ENCODE peak calls at places on chromosomes 4 and X, in four cellular contexts. One of them, this sample, is unnamed.

GRCh38 chrX:19156223-19156622 is 34.0 kb upstream of the ADGRG2 start:
- DNase-seq in HCT116: no peak
- DNase-seq in suprapubic skin: no peak
- DNase-seq in GM23338: peak; percentile 23
- DNase-seq in this sample: peak; percentile 11

GRCh38 chr4:181536753-181537434 is 706.3 kb upstream of the TENM3 start:
- DNase-seq in HCT116: no peak
- DNase-seq in suprapubic skin: no peak
- DNase-seq in GM23338: no peak
- DNase-seq in this sample: no peak

GRCh38 chrX:10859353-10859752 is 239.0 kb upstream of the MID1 start:
- DNase-seq in HCT116: no peak
- DNase-seq in suprapubic skin: no peak
- DNase-seq in GM23338: no peak
- DNase-seq in this sample: no peak

GRCh38 chr4:87811977-87812376 is 12.6 kb downstream of the IBSP start:
- DNase-seq in HCT116: no peak
- DNase-seq in suprapubic skin: no peak
- DNase-seq in GM23338: no peak
- DNase-seq in this sample: no peak

GRCh38 chr4:185213829-185214228 is 4.4 kb downstream of the SNX25 start:
- DNase-seq in HCT116: no peak
- DNase-seq in suprapubic skin: no peak
- DNase-seq in GM23338: no peak
- DNase-seq in this sample: no peak

GRCh38 chr4:157854819-157855218 is 318.0 kb downstream of the GASK1B start:
- DNase-seq in HCT116: no peak
- DNase-seq in suprapubic skin: no peak
- DNase-seq in GM23338: no peak
- DNase-seq in this sample: no peak

GRCh38 chr4:7392438-7393374 is 42.0 kb downstream of the PSAPL1 start:
- DNase-seq in HCT116: no peak
- DNase-seq in suprapubic skin: no peak
- DNase-seq in GM23338: peak; percentile 9
- DNase-seq in this sample: no peak

GRCh38 chr4:76174216-76174615 is 26.0 kb upstream of the NUP54 start:
- DNase-seq in HCT116: no peak
- DNase-seq in suprapubic skin: no peak
- DNase-seq in GM23338: no peak
- DNase-seq in this sample: no peak

GRCh38 chr4:7096264-7096663 is 28.4 kb upstream of the GRPEL1 start:
- DNase-seq in HCT116: no peak
- DNase-seq in suprapubic skin: no peak
- DNase-seq in GM23338: no peak
- DNase-seq in this sample: no peak

GRCh38 chr4:186260504-186261448 is 5.2 kb upstream of the F11 start:
- DNase-seq in HCT116: no peak
- DNase-seq in suprapubic skin: no peak
- DNase-seq in GM23338: no peak
- DNase-seq in this sample: no peak

GRCh38 chr4:183905081-183905592 is at the start of gene STOX2:
- DNase-seq in HCT116: no peak
- DNase-seq in suprapubic skin: peak; percentile 83
- DNase-seq in GM23338: peak; percentile 86
- DNase-seq in this sample: peak; percentile 69

GRCh38 chr4:175405961-175406360 is 406.1 kb downstream of the GPM6A start:
- DNase-seq in HCT116: no peak
- DNase-seq in suprapubic skin: no peak
- DNase-seq in GM23338: no peak
- DNase-seq in this sample: no peak

GRCh38 chr4:98828801-98829200 is 100.1 kb downstream of the EIF4E start:
- DNase-seq in HCT116: peak; percentile 19
- DNase-seq in suprapubic skin: no peak
- DNase-seq in GM23338: peak; percentile 59
- DNase-seq in this sample: peak; percentile 13

GRCh38 chr4:29320947-29321583 is 1399.1 kb upstream of the PCDH7 start:
- DNase-seq in HCT116: no peak
- DNase-seq in suprapubic skin: no peak
- DNase-seq in GM23338: peak; percentile 7
- DNase-seq in this sample: no peak

GRCh38 chr4:5870701-5871100 is 22.2 kb downstream of the CRMP1 start:
- DNase-seq in HCT116: no peak
- DNase-seq in suprapubic skin: no peak
- DNase-seq in GM23338: no peak
- DNase-seq in this sample: no peak

GRCh38 chr4:8647626-8648025 is 55.1 kb downstream of the CPZ start:
- DNase-seq in HCT116: no peak
- DNase-seq in suprapubic skin: no peak
- DNase-seq in GM23338: no peak
- DNase-seq in this sample: no peak

GRCh38 chr4:99062120-99062519 is 26.5 kb downstream of the ADH5 start:
- DNase-seq in HCT116: no peak
- DNase-seq in suprapubic skin: no peak
- DNase-seq in GM23338: no peak
- DNase-seq in this sample: no peak

GRCh38 chrX:134670241-134670811 is 12.1 kb upstream of the PLAC1 start:
- DNase-seq in HCT116: no peak
- DNase-seq in suprapubic skin: no peak
- DNase-seq in GM23338: peak; percentile 9
- DNase-seq in this sample: no peak

GRCh38 chr4:66633472-66633871 is 911.8 kb downstream of the CENPC start:
- DNase-seq in HCT116: no peak
- DNase-seq in suprapubic skin: no peak
- DNase-seq in GM23338: no peak
- DNase-seq in this sample: no peak

GRCh38 chr4:108544504-108544903 is 75.9 kb upstream of the RPL34 start:
- DNase-seq in HCT116: no peak
- DNase-seq in suprapubic skin: no peak
- DNase-seq in GM23338: no peak
- DNase-seq in this sample: no peak

GRCh38 chr4:182169987-182170386 is 73.2 kb upstream of the TENM3 start:
- DNase-seq in HCT116: no peak
- DNase-seq in suprapubic skin: no peak
- DNase-seq in GM23338: no peak
- DNase-seq in this sample: no peak

GRCh38 chr4:10082047-10082446 is 34.6 kb downstream of the WDR1 start:
- DNase-seq in HCT116: no peak
- DNase-seq in suprapubic skin: no peak
- DNase-seq in GM23338: no peak
- DNase-seq in this sample: peak; percentile 3

GRCh38 chrX:20237864-20238263 is 28.8 kb downstream of the RPS6KA3 start:
- DNase-seq in HCT116: no peak
- DNase-seq in suprapubic skin: no peak
- DNase-seq in GM23338: no peak
- DNase-seq in this sample: no peak

GRCh38 chrX:124230573-124231300 is 101.7 kb upstream of the TEX13D start:
- DNase-seq in HCT116: no peak
- DNase-seq in suprapubic skin: no peak
- DNase-seq in GM23338: peak; percentile 10
- DNase-seq in this sample: no peak

GRCh38 chr4:19216495-19216894 is 1035.2 kb upstream of the SLIT2 start:
- DNase-seq in HCT116: no peak
- DNase-seq in suprapubic skin: no peak
- DNase-seq in GM23338: no peak
- DNase-seq in this sample: no peak

GRCh38 chr4:47383829-47384427 is 79.6 kb downstream of the COMMD8 start:
- DNase-seq in HCT116: peak; percentile 10
- DNase-seq in suprapubic skin: no peak
- DNase-seq in GM23338: peak; percentile 62
- DNase-seq in this sample: no peak

GRCh38 chrX:83416273-83416672 is 91.8 kb upstream of the POU3F4 start:
- DNase-seq in HCT116: no peak
- DNase-seq in suprapubic skin: no peak
- DNase-seq in GM23338: peak; percentile 1
- DNase-seq in this sample: no peak

GRCh38 chrX:48617542-48618340 is 20.4 kb downstream of the WDR13 start:
- DNase-seq in HCT116: no peak
- DNase-seq in suprapubic skin: no peak
- DNase-seq in GM23338: no peak
- DNase-seq in this sample: no peak

GRCh38 chrX:102546818-102547493 is 30.4 kb upstream of the TMSB15A start:
- DNase-seq in HCT116: no peak
- DNase-seq in suprapubic skin: no peak
- DNase-seq in GM23338: no peak
- DNase-seq in this sample: no peak

GRCh38 chr4:97912151-97912550 is 231.1 kb downstream of the STPG2 start:
- DNase-seq in HCT116: no peak
- DNase-seq in suprapubic skin: no peak
- DNase-seq in GM23338: no peak
- DNase-seq in this sample: no peak

GRCh38 chrX:75603833-75604232 is 81.0 kb upstream of the ZDHHC15 start:
- DNase-seq in HCT116: no peak
- DNase-seq in suprapubic skin: no peak
- DNase-seq in GM23338: peak; percentile 56
- DNase-seq in this sample: no peak

GRCh38 chrX:110002300-110003166 is at the start of gene TMEM164:
- DNase-seq in HCT116: peak; percentile 56
- DNase-seq in suprapubic skin: peak; percentile 88
- DNase-seq in GM23338: peak; percentile 72
- DNase-seq in this sample: peak; percentile 87
- TF ChIP-seq POLR2AphosphoS5 in HCT116: peak; percentile 58
- TF ChIP-seq POLR2AphosphoS5 in suprapubic skin: no peak
- TF ChIP-seq POLR2AphosphoS5 in GM23338: peak; percentile 48
- TF ChIP-seq POLR2AphosphoS5 in this sample: peak; percentile 8

GRCh38 chr4:3112241-3112978 is 37.9 kb downstream of the HTT start:
- DNase-seq in HCT116: no peak
- DNase-seq in suprapubic skin: no peak
- DNase-seq in GM23338: no peak
- DNase-seq in this sample: no peak

GRCh38 chr4:3108211-3108610 is 33.7 kb downstream of the HTT start:
- DNase-seq in HCT116: no peak
- DNase-seq in suprapubic skin: no peak
- DNase-seq in GM23338: no peak
- DNase-seq in this sample: no peak

GRCh38 chr4:3111461-3111860 is 37.0 kb downstream of the HTT start:
- DNase-seq in HCT116: no peak
- DNase-seq in suprapubic skin: peak; percentile 40
- DNase-seq in GM23338: peak; percentile 15
- DNase-seq in this sample: no peak

GRCh38 chr4:3107271-3108185 is 33.0 kb downstream of the HTT start:
- DNase-seq in HCT116: no peak
- DNase-seq in suprapubic skin: no peak
- DNase-seq in GM23338: no peak
- DNase-seq in this sample: no peak

GRCh38 chr4:3106339-3107186 is 32.1 kb downstream of the HTT start:
- DNase-seq in HCT116: peak; percentile 55
- DNase-seq in suprapubic skin: peak; percentile 92
- DNase-seq in GM23338: peak; percentile 88
- DNase-seq in this sample: peak; percentile 87
- H3K27ac ChIP-seq in HCT116: no peak overlapping the region
- H3K27ac ChIP-seq in suprapubic skin: no peak overlapping the region
- H3K27ac ChIP-seq in GM23338: no peak overlapping the region
- H3K27ac ChIP-seq in this sample: peak overlapping the region; percentile 49

GRCh38 chrX:109679820-109680219 is 53.2 kb downstream of the ACSL4 start:
- DNase-seq in HCT116: no peak
- DNase-seq in suprapubic skin: no peak
- DNase-seq in GM23338: no peak
- DNase-seq in this sample: no peak

GRCh38 chrX:109684136-109684535 is 48.9 kb downstream of the ACSL4 start:
- DNase-seq in HCT116: no peak
- DNase-seq in suprapubic skin: no peak
- DNase-seq in GM23338: no peak
- DNase-seq in this sample: no peak

GRCh38 chrX:109687903-109688302 is 45.2 kb downstream of the ACSL4 start:
- DNase-seq in HCT116: no peak
- DNase-seq in suprapubic skin: no peak
- DNase-seq in GM23338: no peak
- DNase-seq in this sample: no peak

GRCh38 chrX:109681475-109682081 is 51.5 kb downstream of the ACSL4 start:
- DNase-seq in HCT116: no peak
- DNase-seq in suprapubic skin: no peak
- DNase-seq in GM23338: no peak
- DNase-seq in this sample: no peak

DNA sequence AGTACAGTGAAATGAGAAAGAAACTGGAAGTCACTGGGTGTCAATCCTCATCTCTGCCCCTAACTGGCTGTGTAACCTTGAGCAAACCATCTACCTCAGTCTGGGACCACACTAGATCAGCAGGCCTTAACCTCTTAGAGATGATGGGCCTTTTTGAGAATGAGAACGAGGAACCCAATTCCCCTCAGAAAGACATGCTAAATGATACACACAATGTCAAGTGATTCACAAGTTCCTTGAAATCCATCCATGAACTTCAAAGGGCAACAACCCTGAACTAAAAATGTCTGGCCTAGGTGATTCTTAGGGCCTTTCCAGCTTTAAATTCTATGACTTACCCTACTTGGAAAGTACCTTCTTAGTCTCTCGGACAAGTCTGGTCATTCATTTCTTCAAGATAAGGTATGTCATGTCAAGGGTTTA is 47.4 kb downstream of the ACSL4 start:
- DNase-seq in HCT116: no peak
- DNase-seq in suprapubic skin: no peak
- DNase-seq in GM23338: no peak
- DNase-seq in this sample: no peak
- TF ChIP-seq POLR2AphosphoS5 in HCT116: no peak
- TF ChIP-seq POLR2AphosphoS5 in suprapubic skin: no peak
- TF ChIP-seq POLR2AphosphoS5 in GM23338: no peak
- TF ChIP-seq POLR2AphosphoS5 in this sample: no peak

GRCh38 chr4:80199947-80200346 is 2.6 kb downstream of the PRDM8 start:
- DNase-seq in HCT116: no peak
- DNase-seq in suprapubic skin: no peak
- DNase-seq in GM23338: no peak
- DNase-seq in this sample: no peak

GRCh38 chr4:80201326-80202151 is 4.2 kb downstream of the PRDM8 start:
- DNase-seq in HCT116: no peak
- DNase-seq in suprapubic skin: peak; percentile 74
- DNase-seq in GM23338: peak; percentile 59
- DNase-seq in this sample: peak; percentile 45

GRCh38 chr4:80204433-80204832 is 7.1 kb downstream of the PRDM8 start:
- DNase-seq in HCT116: no peak
- DNase-seq in suprapubic skin: no peak
- DNase-seq in GM23338: no peak
- DNase-seq in this sample: no peak

GRCh38 chr4:80202784-80203553 is 5.7 kb downstream of the PRDM8 start:
- DNase-seq in HCT116: no peak
- DNase-seq in suprapubic skin: peak; percentile 66
- DNase-seq in GM23338: peak; percentile 62
- DNase-seq in this sample: peak; percentile 53

DNA sequence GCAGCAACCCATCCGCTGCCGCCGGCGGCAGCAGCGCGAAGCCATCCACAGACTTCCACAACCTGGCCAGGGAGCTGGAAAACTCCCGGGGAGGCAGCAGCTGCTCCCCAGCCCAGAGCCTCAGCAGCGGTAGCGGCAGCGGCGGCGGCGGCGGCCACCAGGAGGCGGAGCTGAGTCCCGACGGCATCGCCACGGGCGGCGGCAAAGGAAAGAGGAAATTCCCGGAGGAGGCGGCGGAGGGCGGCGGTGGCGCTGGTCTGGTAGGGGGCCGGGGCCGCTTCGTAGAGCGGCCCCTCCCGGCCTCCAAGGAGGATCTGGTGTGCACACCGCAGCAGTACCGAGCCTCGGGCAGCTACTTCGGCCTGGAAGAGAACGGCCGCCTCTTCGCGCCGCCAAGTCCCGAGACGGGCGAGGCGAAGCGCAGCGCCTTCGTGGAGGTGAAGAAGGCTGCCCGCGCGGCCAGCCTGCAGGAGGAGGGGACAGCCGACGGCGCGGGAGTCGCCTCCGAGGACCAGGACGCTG is 4.9 kb downstream of the PRDM8 start:
- DNase-seq in HCT116: no peak
- DNase-seq in suprapubic skin: peak; percentile 90
- DNase-seq in GM23338: peak; percentile 81
- DNase-seq in this sample: peak; percentile 89
- H3K27ac ChIP-seq in HCT116: no peak overlapping the region
- H3K27ac ChIP-seq in suprapubic skin: peak overlapping the region; percentile 75
- H3K27ac ChIP-seq in GM23338: no peak overlapping the region
- H3K27ac ChIP-seq in this sample: peak overlapping the region; percentile 95

This sample was measured in transverse colon.